ENCODE peak calls at places on chromosomes 5 and 9, in ten cellular contexts. One of them, this sample, is unnamed.

GRCh38 chr9:129174724-129175514 is 3.1 kb downstream of the IER5L start:
- DNase-seq in A549: peak; percentile 92
- DNase-seq in ovary: peak; percentile 93
- DNase-seq in esophagus muscularis mucosa: peak; percentile 96
- DNase-seq in H1: peak; percentile 77
- DNase-seq in stomach: peak; percentile 79
- DNase-seq in suprapubic skin: peak; percentile 92
- DNase-seq in GM12878: no peak
- DNase-seq in tibial nerve: peak; percentile 69
- DNase-seq in HepG2: peak; percentile 57
- DNase-seq in this sample: peak; percentile 80

GRCh38 chr9:14314929-14315753 is 1.2 kb upstream of the NFIB start:
- DNase-seq in A549: peak; percentile 89
- DNase-seq in ovary: peak; percentile 96
- DNase-seq in esophagus muscularis mucosa: peak; percentile 93
- DNase-seq in H1: peak; percentile 84
- DNase-seq in stomach: peak; percentile 96
- DNase-seq in suprapubic skin: peak; percentile 96
- DNase-seq in GM12878: no peak
- DNase-seq in tibial nerve: peak; percentile 85
- DNase-seq in HepG2: peak; percentile 38
- DNase-seq in this sample: peak; percentile 91

GRCh38 chr5:38807570-38808461 is 38.0 kb upstream of the OSMR start:
- DNase-seq in A549: peak; percentile 38
- DNase-seq in ovary: no peak
- DNase-seq in esophagus muscularis mucosa: no peak
- DNase-seq in H1: no peak
- DNase-seq in stomach: no peak
- DNase-seq in suprapubic skin: no peak
- DNase-seq in GM12878: no peak
- DNase-seq in tibial nerve: no peak
- DNase-seq in HepG2: no peak
- DNase-seq in this sample: no peak

GRCh38 chr9:32565967-32566366 is 7.0 kb downstream of the NDUFB6 start:
- DNase-seq in A549: no peak
- DNase-seq in ovary: no peak
- DNase-seq in esophagus muscularis mucosa: no peak
- DNase-seq in H1: no peak
- DNase-seq in stomach: no peak
- DNase-seq in suprapubic skin: no peak
- DNase-seq in GM12878: no peak
- DNase-seq in tibial nerve: no peak
- DNase-seq in HepG2: no peak
- DNase-seq in this sample: no peak

GRCh38 chr9:114054191-114054690 is 23.9 kb downstream of the AMBP start:
- DNase-seq in A549: no peak
- DNase-seq in ovary: peak; percentile 3
- DNase-seq in esophagus muscularis mucosa: no peak
- DNase-seq in H1: no peak
- DNase-seq in stomach: no peak
- DNase-seq in suprapubic skin: peak; percentile 48
- DNase-seq in GM12878: no peak
- DNase-seq in tibial nerve: no peak
- DNase-seq in HepG2: no peak
- DNase-seq in this sample: no peak

GRCh38 chr9:96087669-96088299 is 212.3 kb downstream of the ERCC6L2 start:
- DNase-seq in A549: peak; percentile 89
- DNase-seq in ovary: no peak
- DNase-seq in esophagus muscularis mucosa: no peak
- DNase-seq in H1: no peak
- DNase-seq in stomach: no peak
- DNase-seq in suprapubic skin: peak; percentile 55
- DNase-seq in GM12878: no peak
- DNase-seq in tibial nerve: no peak
- DNase-seq in HepG2: no peak
- DNase-seq in this sample: no peak

GRCh38 chr5:33260098-33260497 is 180.7 kb upstream of the TARS1 start:
- DNase-seq in A549: no peak
- DNase-seq in ovary: no peak
- DNase-seq in esophagus muscularis mucosa: no peak
- DNase-seq in H1: no peak
- DNase-seq in stomach: no peak
- DNase-seq in suprapubic skin: no peak
- DNase-seq in GM12878: no peak
- DNase-seq in tibial nerve: no peak
- DNase-seq in HepG2: no peak
- DNase-seq in this sample: no peak

GRCh38 chr5:154966081-154966841 is 25.4 kb downstream of the MRPL22 start:
- DNase-seq in A549: no peak
- DNase-seq in ovary: no peak
- DNase-seq in esophagus muscularis mucosa: no peak
- DNase-seq in H1: no peak
- DNase-seq in stomach: no peak
- DNase-seq in suprapubic skin: no peak
- DNase-seq in GM12878: no peak
- DNase-seq in tibial nerve: no peak
- DNase-seq in HepG2: no peak
- DNase-seq in this sample: no peak

GRCh38 chr9:14238044-14238443 is 75.9 kb downstream of the NFIB start:
- DNase-seq in A549: peak; percentile 81
- DNase-seq in ovary: no peak
- DNase-seq in esophagus muscularis mucosa: no peak
- DNase-seq in H1: no peak
- DNase-seq in stomach: no peak
- DNase-seq in suprapubic skin: no peak
- DNase-seq in GM12878: no peak
- DNase-seq in tibial nerve: no peak
- DNase-seq in HepG2: peak; percentile 7
- DNase-seq in this sample: no peak

GRCh38 chr5:173236531-173237501 is 1.8 kb upstream of the NKX2-5 start:
- DNase-seq in A549: no peak
- DNase-seq in ovary: no peak
- DNase-seq in esophagus muscularis mucosa: no peak
- DNase-seq in H1: no peak
- DNase-seq in stomach: no peak
- DNase-seq in suprapubic skin: no peak
- DNase-seq in GM12878: no peak
- DNase-seq in tibial nerve: no peak
- DNase-seq in HepG2: no peak
- DNase-seq in this sample: no peak

GRCh38 chr5:109921735-109922395 is 232.1 kb downstream of the MAN2A1 start:
- DNase-seq in A549: no peak
- DNase-seq in ovary: no peak
- DNase-seq in esophagus muscularis mucosa: no peak
- DNase-seq in H1: no peak
- DNase-seq in stomach: peak; percentile 75
- DNase-seq in suprapubic skin: no peak
- DNase-seq in GM12878: no peak
- DNase-seq in tibial nerve: no peak
- DNase-seq in HepG2: no peak
- DNase-seq in this sample: no peak

GRCh38 chr5:120464627-120465280 is 654 bp downstream of the PRR16 start:
- DNase-seq in A549: no peak
- DNase-seq in ovary: no peak
- DNase-seq in esophagus muscularis mucosa: no peak
- DNase-seq in H1: no peak
- DNase-seq in stomach: peak; percentile 25
- DNase-seq in suprapubic skin: peak; percentile 78
- DNase-seq in GM12878: no peak
- DNase-seq in tibial nerve: no peak
- DNase-seq in HepG2: no peak
- DNase-seq in this sample: peak; percentile 23
- TF ChIP-seq EP300 in A549: no peak
- TF ChIP-seq EP300 in ovary: no peak
- TF ChIP-seq EP300 in esophagus muscularis mucosa: no peak
- TF ChIP-seq EP300 in H1: no peak
- TF ChIP-seq EP300 in stomach: no peak
- TF ChIP-seq EP300 in suprapubic skin: no peak
- TF ChIP-seq EP300 in GM12878: no peak
- TF ChIP-seq EP300 in tibial nerve: no peak
- TF ChIP-seq EP300 in HepG2: no peak
- TF ChIP-seq EP300 in this sample: no peak

GRCh38 chr9:726005-726404 is 115.5 kb upstream of the DMRT1 start:
- DNase-seq in A549: no peak
- DNase-seq in ovary: no peak
- DNase-seq in esophagus muscularis mucosa: no peak
- DNase-seq in H1: no peak
- DNase-seq in stomach: no peak
- DNase-seq in suprapubic skin: no peak
- DNase-seq in GM12878: no peak
- DNase-seq in tibial nerve: no peak
- DNase-seq in HepG2: no peak
- DNase-seq in this sample: no peak

GRCh38 chr9:731474-731873 is 110.0 kb upstream of the DMRT1 start:
- DNase-seq in A549: no peak
- DNase-seq in ovary: no peak
- DNase-seq in esophagus muscularis mucosa: no peak
- DNase-seq in H1: no peak
- DNase-seq in stomach: no peak
- DNase-seq in suprapubic skin: no peak
- DNase-seq in GM12878: no peak
- DNase-seq in tibial nerve: no peak
- DNase-seq in HepG2: no peak
- DNase-seq in this sample: no peak

GRCh38 chr9:728535-728934 is 113.0 kb upstream of the DMRT1 start:
- DNase-seq in A549: no peak
- DNase-seq in ovary: no peak
- DNase-seq in esophagus muscularis mucosa: no peak
- DNase-seq in H1: no peak
- DNase-seq in stomach: no peak
- DNase-seq in suprapubic skin: no peak
- DNase-seq in GM12878: no peak
- DNase-seq in tibial nerve: no peak
- DNase-seq in HepG2: no peak
- DNase-seq in this sample: no peak

GRCh38 chr9:723308-723707 is 118.2 kb upstream of the DMRT1 start:
- DNase-seq in A549: no peak
- DNase-seq in ovary: no peak
- DNase-seq in esophagus muscularis mucosa: no peak
- DNase-seq in H1: no peak
- DNase-seq in stomach: no peak
- DNase-seq in suprapubic skin: no peak
- DNase-seq in GM12878: no peak
- DNase-seq in tibial nerve: no peak
- DNase-seq in HepG2: no peak
- DNase-seq in this sample: no peak

DNA sequence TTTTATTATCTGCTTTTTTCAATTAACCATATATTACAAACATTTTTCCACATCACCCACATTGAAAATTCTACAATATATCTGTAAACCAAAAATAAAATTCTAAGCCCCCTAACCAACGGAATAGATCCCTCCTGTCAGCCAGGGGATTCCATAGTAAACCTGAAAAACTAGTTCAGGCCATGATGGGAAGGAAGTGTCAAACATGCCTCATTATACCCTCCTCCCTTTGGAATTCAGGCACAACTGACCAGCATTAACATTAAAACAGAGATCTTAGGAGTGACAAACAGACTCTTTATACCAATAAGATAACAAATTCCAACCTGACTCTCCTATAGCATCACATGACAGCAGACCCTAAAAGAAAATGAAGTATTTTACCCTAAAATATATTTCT is 113.7 kb upstream of the DMRT1 start:
- DNase-seq in A549: no peak
- DNase-seq in ovary: no peak
- DNase-seq in esophagus muscularis mucosa: no peak
- DNase-seq in H1: no peak
- DNase-seq in stomach: no peak
- DNase-seq in suprapubic skin: no peak
- DNase-seq in GM12878: no peak
- DNase-seq in tibial nerve: no peak
- DNase-seq in HepG2: no peak
- DNase-seq in this sample: no peak
- TF ChIP-seq EP300 in A549: no peak
- TF ChIP-seq EP300 in ovary: no peak
- TF ChIP-seq EP300 in esophagus muscularis mucosa: no peak
- TF ChIP-seq EP300 in H1: no peak
- TF ChIP-seq EP300 in stomach: no peak
- TF ChIP-seq EP300 in suprapubic skin: no peak
- TF ChIP-seq EP300 in GM12878: no peak
- TF ChIP-seq EP300 in tibial nerve: no peak
- TF ChIP-seq EP300 in HepG2: no peak
- TF ChIP-seq EP300 in this sample: no peak

DNA sequence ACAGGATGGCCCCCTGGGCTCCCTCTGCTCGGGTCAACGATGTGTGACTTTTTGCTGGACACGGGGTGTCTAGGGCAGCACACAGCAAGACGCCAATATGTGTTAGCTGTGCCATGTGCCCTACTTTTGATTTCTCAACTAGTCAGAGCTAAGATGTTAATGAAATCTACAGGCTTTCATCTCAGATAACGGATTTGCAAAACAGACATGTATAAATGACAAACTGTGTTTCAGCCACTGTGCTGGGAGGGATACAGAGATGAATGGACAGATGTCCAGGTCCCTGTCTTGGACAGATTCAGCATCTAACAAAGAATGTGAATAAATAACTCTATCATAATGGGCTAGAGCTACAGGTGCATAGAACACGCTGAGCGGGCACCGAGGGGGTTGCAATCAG is 160.2 kb upstream of the LHFPL2 start:
- DNase-seq in A549: no peak
- DNase-seq in ovary: no peak
- DNase-seq in esophagus muscularis mucosa: no peak
- DNase-seq in H1: no peak
- DNase-seq in stomach: no peak
- DNase-seq in suprapubic skin: no peak
- DNase-seq in GM12878: no peak
- DNase-seq in tibial nerve: no peak
- DNase-seq in HepG2: no peak
- DNase-seq in this sample: no peak
- TF ChIP-seq EP300 in A549: no peak
- TF ChIP-seq EP300 in ovary: no peak
- TF ChIP-seq EP300 in esophagus muscularis mucosa: no peak
- TF ChIP-seq EP300 in H1: no peak
- TF ChIP-seq EP300 in stomach: no peak
- TF ChIP-seq EP300 in suprapubic skin: no peak
- TF ChIP-seq EP300 in GM12878: no peak
- TF ChIP-seq EP300 in tibial nerve: no peak
- TF ChIP-seq EP300 in HepG2: no peak
- TF ChIP-seq EP300 in this sample: no peak

GRCh38 chr5:115096034-115096769 is 73.5 kb downstream of the TRIM36 start:
- DNase-seq in A549: no peak
- DNase-seq in ovary: no peak
- DNase-seq in esophagus muscularis mucosa: no peak
- DNase-seq in H1: no peak
- DNase-seq in stomach: no peak
- DNase-seq in suprapubic skin: no peak
- DNase-seq in GM12878: no peak
- DNase-seq in tibial nerve: no peak
- DNase-seq in HepG2: no peak
- DNase-seq in this sample: no peak

GRCh38 chr5:115100556-115100955 is 69.2 kb downstream of the TRIM36 start:
- DNase-seq in A549: no peak
- DNase-seq in ovary: peak; percentile 68
- DNase-seq in esophagus muscularis mucosa: no peak
- DNase-seq in H1: no peak
- DNase-seq in stomach: no peak
- DNase-seq in suprapubic skin: no peak
- DNase-seq in GM12878: no peak
- DNase-seq in tibial nerve: peak; percentile 32
- DNase-seq in HepG2: no peak
- DNase-seq in this sample: peak; percentile 10

GRCh38 chr5:115097236-115097635 is 72.5 kb downstream of the TRIM36 start:
- DNase-seq in A549: no peak
- DNase-seq in ovary: no peak
- DNase-seq in esophagus muscularis mucosa: no peak
- DNase-seq in H1: no peak
- DNase-seq in stomach: no peak
- DNase-seq in suprapubic skin: no peak
- DNase-seq in GM12878: no peak
- DNase-seq in tibial nerve: no peak
- DNase-seq in HepG2: no peak
- DNase-seq in this sample: no peak

GRCh38 chr5:115098041-115098702 is 71.5 kb downstream of the TRIM36 start:
- DNase-seq in A549: peak; percentile 52
- DNase-seq in ovary: no peak
- DNase-seq in esophagus muscularis mucosa: no peak
- DNase-seq in H1: no peak
- DNase-seq in stomach: no peak
- DNase-seq in suprapubic skin: no peak
- DNase-seq in GM12878: peak; percentile 7
- DNase-seq in tibial nerve: peak; percentile 16
- DNase-seq in HepG2: peak; percentile 32
- DNase-seq in this sample: peak; percentile 23
- TF ChIP-seq EP300 in A549: no peak
- TF ChIP-seq EP300 in ovary: no peak
- TF ChIP-seq EP300 in esophagus muscularis mucosa: no peak
- TF ChIP-seq EP300 in H1: no peak
- TF ChIP-seq EP300 in stomach: no peak
- TF ChIP-seq EP300 in suprapubic skin: no peak
- TF ChIP-seq EP300 in GM12878: no peak
- TF ChIP-seq EP300 in tibial nerve: no peak
- TF ChIP-seq EP300 in HepG2: no peak
- TF ChIP-seq EP300 in this sample: no peak